ENCODE peak calls at places on chromosome 20, in seven cellular contexts. One of them, this sample, is unnamed.

GRCh38 chr20:61572312-61572711 is 320.3 kb downstream of the CDH4 start:
- DNase-seq in CD14-positive monocyte: no peak
- DNase-seq in ACHN: no peak
- DNase-seq in NCI-H345: no peak
- DNase-seq in hepatocyte: no peak
- DNase-seq in HuH-7.5: no peak
- DNase-seq in stimulated activated CD8-positive, alpha-beta memory T cell treated with anti-CD3 and anti-CD28 coated beads, Interleukin-4, amount 100 ng/mL, for 48 hours: no peak
- DNase-seq in this sample: no peak

GRCh38 chr20:37518606-37519507 is 2.2 kb upstream of the NNAT start:
- DNase-seq in hepatocyte: no peak
- DNase-seq in stimulated activated CD8-positive, alpha-beta memory T cell treated with anti-CD3 and anti-CD28 coated beads, Interleukin-4, amount 100 ng/mL, for 48 hours: no peak
- DNase-seq in HuH-7.5: no peak
- DNase-seq in NCI-H345: peak
- DNase-seq in ACHN: no peak
- DNase-seq in CD14-positive monocyte: no peak
- DNase-seq in this sample: no peak

GRCh38 chr20:62819494-62820174 is 2.8 kb downstream of the COL9A3 start:
- DNase-seq in CD14-positive monocyte: no peak
- DNase-seq in ACHN: peak
- DNase-seq in stimulated activated CD8-positive, alpha-beta memory T cell treated with anti-CD3 and anti-CD28 coated beads, Interleukin-4, amount 100 ng/mL, for 48 hours: no peak
- DNase-seq in HuH-7.5: no peak
- DNase-seq in NCI-H345: no peak
- DNase-seq in hepatocyte: no peak
- DNase-seq in this sample: peak

GRCh38 chr20:14948416-14948815 is 611.0 kb upstream of the FLRT3 start:
- DNase-seq in NCI-H345: no peak
- DNase-seq in stimulated activated CD8-positive, alpha-beta memory T cell treated with anti-CD3 and anti-CD28 coated beads, Interleukin-4, amount 100 ng/mL, for 48 hours: no peak
- DNase-seq in hepatocyte: no peak
- DNase-seq in CD14-positive monocyte: no peak
- DNase-seq in ACHN: peak
- DNase-seq in HuH-7.5: no peak
- DNase-seq in this sample: no peak

GRCh38 chr20:2652724-2653510 is 485 bp downstream of the NOP56 start:
- DNase-seq in CD14-positive monocyte: peak
- DNase-seq in stimulated activated CD8-positive, alpha-beta memory T cell treated with anti-CD3 and anti-CD28 coated beads, Interleukin-4, amount 100 ng/mL, for 48 hours: peak
- DNase-seq in ACHN: no peak
- DNase-seq in HuH-7.5: no peak
- DNase-seq in NCI-H345: peak
- DNase-seq in hepatocyte: peak
- DNase-seq in this sample: no peak

GRCh38 chr20:53738039-53738944 is 144.7 kb upstream of the ZNF217 start:
- DNase-seq in CD14-positive monocyte: no peak
- DNase-seq in HuH-7.5: no peak
- DNase-seq in hepatocyte: peak
- DNase-seq in ACHN: no peak
- DNase-seq in stimulated activated CD8-positive, alpha-beta memory T cell treated with anti-CD3 and anti-CD28 coated beads, Interleukin-4, amount 100 ng/mL, for 48 hours: no peak
- DNase-seq in NCI-H345: no peak
- DNase-seq in this sample: peak

GRCh38 chr20:50242863-50243609 is 52.4 kb downstream of the CEBPB start:
- DNase-seq in ACHN: no peak
- DNase-seq in stimulated activated CD8-positive, alpha-beta memory T cell treated with anti-CD3 and anti-CD28 coated beads, Interleukin-4, amount 100 ng/mL, for 48 hours: no peak
- DNase-seq in NCI-H345: peak
- DNase-seq in hepatocyte: no peak
- DNase-seq in CD14-positive monocyte: no peak
- DNase-seq in HuH-7.5: no peak
- DNase-seq in this sample: peak

GRCh38 chr20:34479627-34480026 is 36.6 kb upstream of the DYNLRB1 start:
- DNase-seq in NCI-H345: no peak
- DNase-seq in hepatocyte: no peak
- DNase-seq in ACHN: no peak
- DNase-seq in CD14-positive monocyte: no peak
- DNase-seq in HuH-7.5: no peak
- DNase-seq in stimulated activated CD8-positive, alpha-beta memory T cell treated with anti-CD3 and anti-CD28 coated beads, Interleukin-4, amount 100 ng/mL, for 48 hours: no peak
- DNase-seq in this sample: no peak

GRCh38 chr20:60365063-60365640 is 406.9 kb downstream of the CDH26 start:
- DNase-seq in NCI-H345: no peak
- DNase-seq in CD14-positive monocyte: no peak
- DNase-seq in HuH-7.5: no peak
- DNase-seq in stimulated activated CD8-positive, alpha-beta memory T cell treated with anti-CD3 and anti-CD28 coated beads, Interleukin-4, amount 100 ng/mL, for 48 hours: no peak
- DNase-seq in hepatocyte: no peak
- DNase-seq in ACHN: peak
- DNase-seq in this sample: peak

GRCh38 chr20:42391807-42392206 is 773.6 kb upstream of the CHD6 start:
- DNase-seq in CD14-positive monocyte: no peak
- DNase-seq in NCI-H345: no peak
- DNase-seq in hepatocyte: no peak
- DNase-seq in HuH-7.5: no peak
- DNase-seq in ACHN: no peak
- DNase-seq in stimulated activated CD8-positive, alpha-beta memory T cell treated with anti-CD3 and anti-CD28 coated beads, Interleukin-4, amount 100 ng/mL, for 48 hours: no peak
- DNase-seq in this sample: no peak

GRCh38 chr20:57383447-57384347 is 7.5 kb upstream of the RBM38 start:
- DNase-seq in HuH-7.5: no peak
- DNase-seq in ACHN: no peak
- DNase-seq in stimulated activated CD8-positive, alpha-beta memory T cell treated with anti-CD3 and anti-CD28 coated beads, Interleukin-4, amount 100 ng/mL, for 48 hours: no peak
- DNase-seq in CD14-positive monocyte: peak
- DNase-seq in hepatocyte: peak
- DNase-seq in NCI-H345: peak
- DNase-seq in this sample: no peak

GRCh38 chr20:513429-513828 is 30.2 kb downstream of the CSNK2A1 start:
- DNase-seq in hepatocyte: no peak
- DNase-seq in CD14-positive monocyte: no peak
- DNase-seq in ACHN: no peak
- DNase-seq in HuH-7.5: no peak
- DNase-seq in NCI-H345: no peak
- DNase-seq in stimulated activated CD8-positive, alpha-beta memory T cell treated with anti-CD3 and anti-CD28 coated beads, Interleukin-4, amount 100 ng/mL, for 48 hours: no peak
- DNase-seq in this sample: no peak

GRCh38 chr20:62818592-62819493 is 2.0 kb downstream of the COL9A3 start:
- DNase-seq in stimulated activated CD8-positive, alpha-beta memory T cell treated with anti-CD3 and anti-CD28 coated beads, Interleukin-4, amount 100 ng/mL, for 48 hours: no peak
- DNase-seq in ACHN: no peak
- DNase-seq in CD14-positive monocyte: no peak
- DNase-seq in HuH-7.5: no peak
- DNase-seq in NCI-H345: no peak
- DNase-seq in hepatocyte: peak
- DNase-seq in this sample: peak

GRCh38 chr20:46800405-46800804 is 91.0 kb downstream of the SLC2A10 start:
- DNase-seq in CD14-positive monocyte: no peak
- DNase-seq in hepatocyte: no peak
- DNase-seq in HuH-7.5: no peak
- DNase-seq in stimulated activated CD8-positive, alpha-beta memory T cell treated with anti-CD3 and anti-CD28 coated beads, Interleukin-4, amount 100 ng/mL, for 48 hours: no peak
- DNase-seq in NCI-H345: no peak
- DNase-seq in ACHN: no peak
- DNase-seq in this sample: no peak

GRCh38 chr20:4787825-4788224 is 66.1 kb downstream of the PRND start:
- DNase-seq in HuH-7.5: no peak
- DNase-seq in ACHN: no peak
- DNase-seq in stimulated activated CD8-positive, alpha-beta memory T cell treated with anti-CD3 and anti-CD28 coated beads, Interleukin-4, amount 100 ng/mL, for 48 hours: no peak
- DNase-seq in NCI-H345: no peak
- DNase-seq in CD14-positive monocyte: no peak
- DNase-seq in hepatocyte: no peak
- DNase-seq in this sample: no peak

GRCh38 chr20:21719592-21720214 is 14.2 kb downstream of the PAX1 start:
- DNase-seq in HuH-7.5: peak
- DNase-seq in CD14-positive monocyte: no peak
- DNase-seq in ACHN: peak
- DNase-seq in hepatocyte: peak
- DNase-seq in stimulated activated CD8-positive, alpha-beta memory T cell treated with anti-CD3 and anti-CD28 coated beads, Interleukin-4, amount 100 ng/mL, for 48 hours: peak
- DNase-seq in NCI-H345: peak
- DNase-seq in this sample: peak

GRCh38 chr20:34302312-34302722 is 838 bp downstream of the AHCY start:
- DNase-seq in stimulated activated CD8-positive, alpha-beta memory T cell treated with anti-CD3 and anti-CD28 coated beads, Interleukin-4, amount 100 ng/mL, for 48 hours: no peak
- DNase-seq in NCI-H345: no peak
- DNase-seq in hepatocyte: peak
- DNase-seq in ACHN: peak
- DNase-seq in HuH-7.5: no peak
- DNase-seq in CD14-positive monocyte: no peak
- DNase-seq in this sample: peak

GRCh38 chr20:41344938-41345728 is 4.5 kb downstream of the LPIN3 start:
- DNase-seq in NCI-H345: peak
- DNase-seq in HuH-7.5: no peak
- DNase-seq in ACHN: no peak
- DNase-seq in stimulated activated CD8-positive, alpha-beta memory T cell treated with anti-CD3 and anti-CD28 coated beads, Interleukin-4, amount 100 ng/mL, for 48 hours: no peak
- DNase-seq in hepatocyte: no peak
- DNase-seq in CD14-positive monocyte: no peak
- DNase-seq in this sample: no peak

GRCh38 chr20:14444106-14444505 is 106.7 kb upstream of the FLRT3 start:
- DNase-seq in HuH-7.5: no peak
- DNase-seq in hepatocyte: no peak
- DNase-seq in stimulated activated CD8-positive, alpha-beta memory T cell treated with anti-CD3 and anti-CD28 coated beads, Interleukin-4, amount 100 ng/mL, for 48 hours: no peak
- DNase-seq in NCI-H345: no peak
- DNase-seq in CD14-positive monocyte: no peak
- DNase-seq in ACHN: no peak
- DNase-seq in this sample: no peak

GRCh38 chr20:37890643-37891042 is 12.3 kb upstream of the VSTM2L start:
- DNase-seq in NCI-H345: peak
- DNase-seq in HuH-7.5: no peak
- DNase-seq in hepatocyte: no peak
- DNase-seq in stimulated activated CD8-positive, alpha-beta memory T cell treated with anti-CD3 and anti-CD28 coated beads, Interleukin-4, amount 100 ng/mL, for 48 hours: no peak
- DNase-seq in ACHN: no peak
- DNase-seq in CD14-positive monocyte: no peak
- DNase-seq in this sample: no peak

GRCh38 chr20:58297394-58297793 is 12.1 kb upstream of the RAB22A start:
- DNase-seq in hepatocyte: no peak
- DNase-seq in NCI-H345: no peak
- DNase-seq in ACHN: no peak
- DNase-seq in stimulated activated CD8-positive, alpha-beta memory T cell treated with anti-CD3 and anti-CD28 coated beads, Interleukin-4, amount 100 ng/mL, for 48 hours: no peak
- DNase-seq in CD14-positive monocyte: no peak
- DNase-seq in HuH-7.5: no peak
- DNase-seq in this sample: no peak

GRCh38 chr20:38426006-38426405 is 9.1 kb downstream of the SNHG17 start:
- DNase-seq in hepatocyte: peak
- DNase-seq in HuH-7.5: no peak
- DNase-seq in CD14-positive monocyte: no peak
- DNase-seq in ACHN: peak
- DNase-seq in NCI-H345: no peak
- DNase-seq in stimulated activated CD8-positive, alpha-beta memory T cell treated with anti-CD3 and anti-CD28 coated beads, Interleukin-4, amount 100 ng/mL, for 48 hours: peak
- DNase-seq in this sample: no peak

GRCh38 chr20:25039697-25040437 is 18.1 kb downstream of the ACSS1 start:
- DNase-seq in ACHN: no peak
- DNase-seq in NCI-H345: no peak
- DNase-seq in stimulated activated CD8-positive, alpha-beta memory T cell treated with anti-CD3 and anti-CD28 coated beads, Interleukin-4, amount 100 ng/mL, for 48 hours: no peak
- DNase-seq in hepatocyte: peak
- DNase-seq in CD14-positive monocyte: peak
- DNase-seq in HuH-7.5: no peak
- DNase-seq in this sample: no peak

GRCh38 chr20:33178726-33179125 is 10.8 kb downstream of the BPIFA2 start:
- DNase-seq in hepatocyte: peak
- DNase-seq in CD14-positive monocyte: no peak
- DNase-seq in ACHN: no peak
- DNase-seq in NCI-H345: no peak
- DNase-seq in HuH-7.5: peak
- DNase-seq in stimulated activated CD8-positive, alpha-beta memory T cell treated with anti-CD3 and anti-CD28 coated beads, Interleukin-4, amount 100 ng/mL, for 48 hours: no peak
- DNase-seq in this sample: peak

GRCh38 chr20:51893723-51894122 is 91.4 kb upstream of the SALL4 start:
- DNase-seq in CD14-positive monocyte: no peak
- DNase-seq in stimulated activated CD8-positive, alpha-beta memory T cell treated with anti-CD3 and anti-CD28 coated beads, Interleukin-4, amount 100 ng/mL, for 48 hours: no peak
- DNase-seq in NCI-H345: no peak
- DNase-seq in hepatocyte: no peak
- DNase-seq in HuH-7.5: no peak
- DNase-seq in ACHN: no peak
- DNase-seq in this sample: no peak

GRCh38 chr20:25227317-25227831 is 20.5 kb upstream of the PYGB start:
- DNase-seq in hepatocyte: no peak
- DNase-seq in stimulated activated CD8-positive, alpha-beta memory T cell treated with anti-CD3 and anti-CD28 coated beads, Interleukin-4, amount 100 ng/mL, for 48 hours: no peak
- DNase-seq in HuH-7.5: peak
- DNase-seq in NCI-H345: no peak
- DNase-seq in CD14-positive monocyte: no peak
- DNase-seq in ACHN: peak
- DNase-seq in this sample: no peak

GRCh38 chr20:14859627-14860026 is 522.2 kb upstream of the FLRT3 start:
- DNase-seq in HuH-7.5: no peak
- DNase-seq in ACHN: no peak
- DNase-seq in CD14-positive monocyte: no peak
- DNase-seq in hepatocyte: no peak
- DNase-seq in stimulated activated CD8-positive, alpha-beta memory T cell treated with anti-CD3 and anti-CD28 coated beads, Interleukin-4, amount 100 ng/mL, for 48 hours: no peak
- DNase-seq in NCI-H345: no peak
- DNase-seq in this sample: no peak

GRCh38 chr20:45311589-45312211 is 3.6 kb upstream of the MATN4 start:
- DNase-seq in CD14-positive monocyte: no peak
- DNase-seq in hepatocyte: peak
- DNase-seq in ACHN: peak
- DNase-seq in stimulated activated CD8-positive, alpha-beta memory T cell treated with anti-CD3 and anti-CD28 coated beads, Interleukin-4, amount 100 ng/mL, for 48 hours: peak
- DNase-seq in HuH-7.5: peak
- DNase-seq in NCI-H345: no peak
- DNase-seq in this sample: peak

GRCh38 chr20:38633577-38634093 is 32.0 kb downstream of the ARHGAP40 start:
- DNase-seq in HuH-7.5: peak
- DNase-seq in stimulated activated CD8-positive, alpha-beta memory T cell treated with anti-CD3 and anti-CD28 coated beads, Interleukin-4, amount 100 ng/mL, for 48 hours: peak
- DNase-seq in hepatocyte: peak
- DNase-seq in ACHN: peak
- DNase-seq in NCI-H345: peak
- DNase-seq in CD14-positive monocyte: peak
- DNase-seq in this sample: peak

GRCh38 chr20:12112089-12112474 is 194.4 kb downstream of the BTBD3 start:
- DNase-seq in CD14-positive monocyte: no peak
- DNase-seq in HuH-7.5: no peak
- DNase-seq in hepatocyte: no peak
- DNase-seq in ACHN: no peak
- DNase-seq in NCI-H345: no peak
- DNase-seq in stimulated activated CD8-positive, alpha-beta memory T cell treated with anti-CD3 and anti-CD28 coated beads, Interleukin-4, amount 100 ng/mL, for 48 hours: no peak
- DNase-seq in this sample: no peak

GRCh38 chr20:10832146-10832545 is 158.3 kb upstream of the JAG1 start:
- DNase-seq in NCI-H345: no peak
- DNase-seq in ACHN: no peak
- DNase-seq in HuH-7.5: no peak
- DNase-seq in stimulated activated CD8-positive, alpha-beta memory T cell treated with anti-CD3 and anti-CD28 coated beads, Interleukin-4, amount 100 ng/mL, for 48 hours: no peak
- DNase-seq in CD14-positive monocyte: no peak
- DNase-seq in hepatocyte: no peak
- DNase-seq in this sample: no peak

GRCh38 chr20:35953411-35954199 is 697 bp downstream of the SCAND1 start:
- DNase-seq in NCI-H345: peak
- DNase-seq in ACHN: peak
- DNase-seq in HuH-7.5: peak
- DNase-seq in CD14-positive monocyte: peak
- DNase-seq in hepatocyte: peak
- DNase-seq in stimulated activated CD8-positive, alpha-beta memory T cell treated with anti-CD3 and anti-CD28 coated beads, Interleukin-4, amount 100 ng/mL, for 48 hours: peak
- DNase-seq in this sample: peak

GRCh38 chr20:13322621-13323020 is 101.5 kb downstream of the ISM1 start:
- DNase-seq in NCI-H345: no peak
- DNase-seq in hepatocyte: no peak
- DNase-seq in CD14-positive monocyte: no peak
- DNase-seq in HuH-7.5: no peak
- DNase-seq in ACHN: no peak
- DNase-seq in stimulated activated CD8-positive, alpha-beta memory T cell treated with anti-CD3 and anti-CD28 coated beads, Interleukin-4, amount 100 ng/mL, for 48 hours: no peak
- DNase-seq in this sample: no peak

GRCh38 chr20:8858181-8858794 is 210.6 kb upstream of the PLCB4 start:
- DNase-seq in hepatocyte: no peak
- DNase-seq in NCI-H345: no peak
- DNase-seq in stimulated activated CD8-positive, alpha-beta memory T cell treated with anti-CD3 and anti-CD28 coated beads, Interleukin-4, amount 100 ng/mL, for 48 hours: no peak
- DNase-seq in ACHN: no peak
- DNase-seq in HuH-7.5: no peak
- DNase-seq in CD14-positive monocyte: no peak
- DNase-seq in this sample: no peak